ENCODE peak calls at places on chromosomes 5 and 9, in five cellular contexts. F is stomach; P is T-helper 17 cell; A is stimulated activated CD4-positive, alpha-beta T cell treated with anti-CD3 and anti-CD28 coated beads, Interleukin-2, amount 100 ng/mL, for 24 hours; Q is LHCN-M2. N is an unnamed sample.

GRCh38 chr9:37998881-37999311 is 70.1 kb downstream of the SHB start:
- DNase-seq in F (no peak), Q (peak), P (no peak), A (no peak), N (peak)

GRCh38 chr9:81664638-81665513 is 24.5 kb downstream of the TLE1 start:
- DNase-seq in F (no peak), P (no peak), Q (no peak), A (no peak), N (peak)

GRCh38 chr9:91844170-91844569 is 105.9 kb downstream of the ROR2 start:
- DNase-seq in Q (no peak), P (no peak), A (no peak), F (peak), N (no peak)

GRCh38 chr5:10503321-10503720 is 60.5 kb upstream of the ANKRD33B start:
- DNase-seq in Q (no peak), P (no peak), A (no peak), F (no peak), N (no peak)

GRCh38 chr5:11062379-11062778 is 301.3 kb upstream of the DAP start:
- DNase-seq in A (no peak), Q (no peak), F (no peak), P (no peak), N (no peak)

GRCh38 chr5:62790348-62790747 is 211.7 kb downstream of the LRRC70 start:
- DNase-seq in F (no peak), Q (peak), A (no peak), P (no peak), N (no peak)

GRCh38 chr5:76742586-76742985 is 26.7 kb downstream of the F2R start:
- DNase-seq in A (no peak), F (no peak), P (no peak), Q (peak), N (no peak)

GRCh38 chr5:155546075-155546474 is 532.5 kb downstream of the KIF4B start:
- DNase-seq in A (no peak), P (no peak), F (no peak), Q (no peak), N (no peak)

GRCh38 chr5:73419414-73420390 is 28.9 kb downstream of the FOXD1 start:
- DNase-seq in A (peak), F (no peak), P (no peak), Q (no peak), N (no peak)

GRCh38 chr5:159849437-159850191 is 66.7 kb upstream of the ADRA1B start:
- DNase-seq in F (no peak), P (no peak), A (no peak), Q (peak), N (no peak)

GRCh38 chr5:132662925-132663770 is 5.2 kb downstream of the IL13 start:
- DNase-seq in Q (peak), F (peak), A (peak), P (no peak), N (peak)